ENCODE peak calls at places on chromosomes 11 and 22, in five cellular contexts. P is stomach; X is fibroblast of lung; W is CD8-positive, alpha-beta memory T cell; I is pancreas. Y is an unnamed sample.

GRCh38 chr22:30245985-30246901 is at the start of gene LIF:
- DNase-seq in P (no peak), X (peak; percentile 67), W (peak; percentile 40), I (peak; percentile 46), Y (no peak)

GRCh38 chr11:44634401-44635281 is 69.2 kb downstream of the CD82 start:
- DNase-seq in P (peak; percentile 35), X (peak; percentile 86), W (no peak), I (peak; percentile 89), Y (peak; percentile 46)

GRCh38 chr11:32100495-32100894 is 9.6 kb downstream of the RCN1 start:
- DNase-seq in P (no peak), X (no peak), W (no peak), I (no peak), Y (no peak)

GRCh38 chr11:69101100-69101791 is 52.5 kb downstream of the TPCN2 start:
- DNase-seq in P (peak; percentile 87), X (peak; percentile 77), W (peak; percentile 59), I (peak; percentile 90), Y (peak; percentile 87)

GRCh38 chr11:63729326-63729725 is 39.2 kb downstream of the ZFTA start:
- DNase-seq in P (no peak), X (no peak), W (no peak), I (no peak), Y (no peak)

GRCh38 chr11:73347067-73347466 is 29.1 kb upstream of the RELT start:
- DNase-seq in P (no peak), X (no peak), W (no peak), I (no peak), Y (no peak)

GRCh38 chr22:45179276-45180049 is 15.7 kb downstream of the NUP50 start:
- DNase-seq in P (no peak), X (no peak), W (peak; percentile 37), I (no peak), Y (no peak)

GRCh38 chr11:10309163-10310093 is 4.6 kb downstream of the ADM start:
- DNase-seq in P (peak; percentile 91), X (peak; percentile 83), W (no peak), I (peak; percentile 92), Y (no peak)

GRCh38 chr22:29524440-29525191 is 28.9 kb downstream of the THOC5 start:
- DNase-seq in P (peak; percentile 27), X (peak; percentile 11), W (no peak), I (no peak), Y (peak; percentile 11)

GRCh38 chr11:128517457-128518230 is 69.7 kb downstream of the ETS1 start:
- DNase-seq in P (no peak), X (no peak), W (no peak), I (no peak), Y (peak; percentile 78)

GRCh38 chr11:57315491-57315890 is 9.3 kb downstream of the TNKS1BP1 start:
- DNase-seq in P (no peak), X (peak; percentile 71), W (no peak), I (peak; percentile 49), Y (peak; percentile 89)

GRCh38 chr11:123429851-123430735 is at the start of gene GRAMD1B:
- DNase-seq in P (peak; percentile 47), X (peak; percentile 25), W (peak; percentile 66), I (peak; percentile 11), Y (no peak)

GRCh38 chr22:26259510-26259909 is 90.2 kb downstream of the SEZ6L start:
- DNase-seq in P (no peak), X (no peak), W (no peak), I (no peak), Y (peak; percentile 15)

DNA sequence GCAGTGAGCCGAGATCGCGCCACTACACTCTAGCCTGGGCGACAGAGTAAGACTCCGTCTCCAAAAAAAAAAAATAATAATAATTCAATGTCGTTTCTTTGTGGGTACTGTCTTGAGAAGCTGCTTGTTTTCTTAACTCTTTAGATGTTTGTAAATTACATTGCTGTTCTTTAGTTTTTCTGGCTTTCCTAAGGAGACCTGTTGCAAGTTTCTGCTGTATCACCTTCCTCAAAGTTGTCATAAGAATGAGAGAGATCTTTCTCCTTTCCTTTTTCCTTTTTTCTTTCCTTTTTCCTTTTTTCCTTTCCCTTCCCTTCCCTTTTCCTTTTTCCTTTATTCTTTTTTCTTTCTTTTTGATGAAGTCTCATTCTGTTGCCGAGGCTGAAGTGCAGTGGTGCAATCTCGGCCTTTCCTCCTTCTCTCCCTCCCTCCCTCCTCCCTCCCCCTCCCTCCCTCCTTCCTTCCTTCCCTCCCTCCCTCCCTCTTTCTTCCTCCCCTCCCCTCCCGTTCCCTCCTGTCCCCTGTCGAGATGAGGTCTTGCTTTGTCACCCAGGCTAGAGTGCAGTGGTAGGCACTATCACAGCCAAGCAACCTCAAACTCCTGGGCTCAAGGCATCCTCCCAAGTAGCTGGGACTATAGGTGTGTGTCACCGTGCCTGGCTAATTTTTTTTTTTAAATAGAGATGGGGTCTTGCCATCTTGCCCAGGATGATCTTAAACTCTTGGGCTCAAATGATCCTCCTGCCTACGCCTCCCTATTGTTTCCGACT is 15.3 kb downstream of the HIPK3 start:
- DNase-seq in P (no peak), X (no peak), W (no peak), I (no peak), Y (no peak)
- H3K4me1 ChIP-seq in P (peaks cover 87% of the 10 kb centered on the region), X (no peaks in the 10 kb centered on the region), W (no peaks in the 10 kb centered on the region), I (peaks cover 22% of the 10 kb centered on the region), Y (peaks cover 6% of the 10 kb centered on the region)

DNA sequence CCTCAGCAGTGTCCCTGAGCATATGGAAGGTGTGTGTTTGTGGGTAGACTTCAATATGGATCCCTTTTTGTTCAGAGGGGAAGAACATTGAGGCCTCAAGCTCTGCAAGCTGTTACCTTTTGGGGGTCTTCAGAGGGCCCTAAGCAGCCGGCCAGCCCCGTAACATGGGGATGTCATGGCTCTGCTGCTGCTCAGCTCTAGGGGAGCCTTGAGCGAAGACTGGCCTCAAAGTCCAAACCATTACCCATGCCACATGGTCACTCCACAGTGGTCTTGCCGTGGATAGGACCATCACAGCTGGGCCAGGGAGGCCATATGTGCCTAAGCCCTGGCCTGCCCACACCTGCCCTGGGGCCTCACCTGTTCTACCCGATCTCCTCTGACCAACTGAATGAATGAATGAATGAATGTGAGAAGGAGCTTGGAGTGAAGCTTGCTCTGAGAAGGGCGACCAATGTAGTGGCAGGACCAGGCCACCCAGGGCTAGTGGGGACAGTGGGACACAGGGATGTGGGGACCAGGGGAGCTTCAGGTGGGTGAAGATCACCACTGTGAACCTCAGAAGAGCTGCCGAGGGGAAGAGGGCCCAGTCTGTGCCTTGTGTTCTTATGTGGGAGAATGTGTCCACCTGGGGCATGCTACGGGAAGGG is 754.6 kb downstream of the BRD1 start:
- DNase-seq in P (no peak), X (no peak), W (no peak), I (no peak), Y (no peak)
- H3K4me1 ChIP-seq in P (no peaks in the 10 kb centered on the region), X (no peaks in the 10 kb centered on the region), W (no peaks in the 10 kb centered on the region), I (no peaks in the 10 kb centered on the region), Y (no peaks in the 10 kb centered on the region)

DNA sequence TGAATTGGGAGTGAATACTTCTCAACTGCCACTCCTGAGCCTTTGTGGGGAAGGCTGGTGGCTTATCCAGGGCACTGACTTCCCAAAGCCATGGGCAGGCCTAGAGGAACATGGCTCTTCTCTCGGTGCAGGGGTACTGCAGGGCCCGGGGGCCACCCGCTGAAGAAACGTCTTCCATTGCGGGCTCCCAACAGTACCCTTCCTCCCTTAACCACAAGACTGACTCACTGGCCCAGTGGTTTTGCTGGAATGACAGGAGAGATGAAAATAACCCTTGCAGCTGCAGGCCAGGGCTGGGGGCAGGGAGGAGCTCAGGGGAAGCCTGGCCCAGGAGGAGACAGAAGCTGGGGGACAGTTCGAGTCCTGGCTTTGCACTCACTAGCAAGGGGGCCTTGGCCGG is 13.5 kb downstream of the TXN2 start:
- DNase-seq in P (no peak), X (peak; percentile 97), W (no peak), I (no peak), Y (peak; percentile 97)
- H3K4me1 ChIP-seq in P (peaks cover 62% of the 10 kb centered on the region), X (peaks cover 61% of the 10 kb centered on the region), W (peaks cover 21% of the 10 kb centered on the region), I (peaks cover 23% of the 10 kb centered on the region), Y (peaks cover 85% of the 10 kb centered on the region)

DNA sequence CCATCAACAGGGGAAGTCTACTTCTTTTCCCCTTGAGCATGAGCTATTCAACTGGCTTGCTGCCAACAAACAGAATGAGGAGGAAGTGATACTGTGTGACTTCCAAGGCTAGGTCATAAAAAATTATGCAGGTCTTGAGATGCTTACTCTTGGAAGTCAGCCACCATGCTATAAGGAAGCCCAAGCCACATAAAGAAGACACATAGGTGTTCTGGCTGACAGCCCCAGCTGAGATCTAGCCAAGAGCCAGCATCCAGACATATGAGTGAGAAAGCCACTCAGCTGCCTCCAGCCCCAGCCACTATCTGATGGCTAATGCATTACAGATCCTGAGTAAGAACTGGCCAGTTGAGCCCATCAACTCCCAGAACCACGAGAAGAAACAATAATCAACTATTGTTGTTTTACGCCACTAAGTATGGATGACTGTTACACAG is 31.0 kb upstream of the PPP2R1B start:
- DNase-seq in P (no peak), X (peak; percentile 31), W (no peak), I (no peak), Y (no peak)
- H3K4me1 ChIP-seq in P (peaks cover 22% of the 10 kb centered on the region), X (peaks cover 3% of the 10 kb centered on the region), W (no peaks in the 10 kb centered on the region), I (peaks cover 16% of the 10 kb centered on the region), Y (no peaks in the 10 kb centered on the region)

GRCh38 chr11:35579557-35580396 is 38.5 kb upstream of the FJX1 start:
- DNase-seq in P (no peak), X (peak; percentile 97), W (no peak), I (no peak), Y (peak; percentile 95)
- H3K4me1 ChIP-seq in P (no peaks in the 10 kb centered on the region), X (peaks cover 37% of the 10 kb centered on the region), W (no peaks in the 10 kb centered on the region), I (no peaks in the 10 kb centered on the region), Y (peaks cover 51% of the 10 kb centered on the region)

DNA sequence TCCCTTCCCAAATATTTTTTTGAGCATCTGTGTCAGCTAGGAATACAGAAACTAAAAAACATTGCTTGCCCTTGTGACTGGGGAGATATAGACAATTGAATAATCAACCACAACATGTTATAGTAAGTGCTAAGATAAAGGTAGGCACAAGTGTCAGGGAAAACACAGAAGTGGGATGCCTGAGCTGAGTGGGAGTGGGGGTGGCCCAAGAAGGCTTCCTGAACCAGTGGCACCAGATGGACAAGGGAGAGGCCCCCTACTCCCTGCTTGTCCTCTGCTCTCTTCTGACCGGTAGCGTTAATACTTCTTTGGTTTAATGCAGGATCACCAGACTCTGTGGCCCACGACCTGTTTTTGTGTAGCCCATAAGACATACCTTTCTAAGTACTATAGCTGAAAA is 48.8 kb downstream of the PACS1 start:
- DNase-seq in P (no peak), X (no peak), W (no peak), I (no peak), Y (no peak)
- H3K4me1 ChIP-seq in P (peaks cover 52% of the 10 kb centered on the region), X (peaks cover 12% of the 10 kb centered on the region), W (peaks cover 84% of the 10 kb centered on the region), I (peaks cover 26% of the 10 kb centered on the region), Y (peaks cover 50% of the 10 kb centered on the region)

DNA sequence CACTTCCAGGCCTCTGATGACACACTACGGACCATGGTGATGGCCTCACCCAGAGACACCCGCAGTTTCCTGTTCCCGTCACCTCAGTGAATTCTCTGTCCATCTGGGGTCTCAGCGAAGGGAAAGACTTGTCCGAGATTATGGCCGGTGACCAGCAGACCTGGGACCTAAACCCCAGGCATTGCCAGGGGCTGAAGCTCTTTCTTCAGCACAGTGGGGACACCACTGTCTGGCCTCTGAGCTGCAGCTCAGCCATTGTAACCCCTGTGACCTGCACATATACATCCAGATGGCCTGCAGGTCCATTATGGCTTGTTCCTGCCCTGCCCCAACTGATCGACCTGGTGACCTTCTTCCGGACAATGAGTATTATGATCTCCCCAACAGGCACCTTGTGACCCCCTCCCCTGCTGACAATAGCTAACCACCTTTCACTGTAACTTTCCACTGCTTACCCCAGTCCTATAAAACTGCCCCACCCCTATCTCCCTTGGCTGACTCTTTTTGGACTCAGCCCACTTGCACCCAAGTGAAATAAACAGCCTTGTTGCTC is 22.3 kb downstream of the CBX7 start:
- DNase-seq in P (no peak), X (no peak), W (no peak), I (peak; percentile 5), Y (no peak)
- H3K4me1 ChIP-seq in P (peaks cover 25% of the 10 kb centered on the region), X (peaks cover 9% of the 10 kb centered on the region), W (no peaks in the 10 kb centered on the region), I (no peaks in the 10 kb centered on the region), Y (no peaks in the 10 kb centered on the region)